ENCODE peak calls at places on chromosomes 2 and 18, in four cellular contexts. S, X, F and I are unnamed samples.

GRCh38 chr2:44079686-44080085 is 83.9 kb upstream of the LRPPRC start:
- DNase-seq in S (no peak), X (no peak), F (peak), I (no peak)

GRCh38 chr2:128687551-128687945 is 368.9 kb upstream of the HS6ST1 start:
- DNase-seq in S (no peak), X (no peak), F (no peak), I (no peak)

GRCh38 chr2:112621792-112622527 is 23.8 kb upstream of the SLC20A1 start:
- DNase-seq in S (no peak), X (no peak), F (no peak), I (no peak)

GRCh38 chr2:45651415-45652089 is at the start of gene PRKCE:
- DNase-seq in S (no peak), X (no peak), F (no peak), I (peak)

GRCh38 chr18:67938691-67939090 is 422.2 kb upstream of the DSEL start:
- DNase-seq in S (no peak), X (no peak), F (no peak), I (no peak)

GRCh38 chr2:129402076-129402475 is 577.4 kb upstream of the RAB6C start:
- DNase-seq in S (no peak), X (no peak), F (no peak), I (no peak)

GRCh38 chr2:241184901-241185300 is 3.6 kb upstream of the ANO7 start:
- DNase-seq in S (no peak), X (no peak), F (no peak), I (no peak)

GRCh38 chr2:69917854-69918253 is 2.9 kb downstream of the MXD1 start:
- DNase-seq in S (peak), X (no peak), F (no peak), I (no peak)

GRCh38 chr2:37271376-37272067 is 40.1 kb downstream of the NDUFAF7 start:
- DNase-seq in S (no peak), X (no peak), F (no peak), I (peak)

GRCh38 chr2:160022162-160022561 is 40.3 kb downstream of the PLA2R1 start:
- DNase-seq in S (peak), X (no peak), F (no peak), I (no peak)

GRCh38 chr2:54332386-54332785 is 76.4 kb upstream of the TSPYL6 start:
- DNase-seq in S (no peak), X (no peak), F (no peak), I (no peak)

GRCh38 chr18:76953186-76953982 is 131.0 kb downstream of the ZNF236 start:
- DNase-seq in S (no peak), X (no peak), F (no peak), I (no peak)

GRCh38 chr18:31741096-31741735 is 19.5 kb downstream of the SLC25A52 start:
- DNase-seq in S (peak), X (peak), F (peak), I (peak)

GRCh38 chr2:152920846-152921245 is 202.4 kb downstream of the ARL6IP6 start:
- DNase-seq in S (no peak), X (no peak), F (no peak), I (no peak)

GRCh38 chr2:48107326-48107925 is 201.1 kb upstream of the FBXO11 start:
- DNase-seq in S (peak), X (no peak), F (peak), I (no peak)

GRCh38 chr2:167933097-167933814 is 314.1 kb downstream of the STK39 start:
- DNase-seq in S (no peak), X (no peak), F (no peak), I (no peak)

GRCh38 chr2:127586746-127587295 is 51.3 kb downstream of the MYO7B start:
- DNase-seq in S (no peak), X (no peak), F (no peak), I (no peak)

GRCh38 chr2:137009953-137010352 is 244.6 kb downstream of the THSD7B start:
- DNase-seq in S (no peak), X (no peak), F (no peak), I (no peak)

GRCh38 chr2:96930351-96931015 is 55.9 kb downstream of the FAM178B start:
- DNase-seq in S (no peak), X (no peak), F (no peak), I (no peak)

GRCh38 chr2:181948227-181948626 is 37.4 kb upstream of the PPP1R1C start:
- DNase-seq in S (no peak), X (no peak), F (no peak), I (no peak)

GRCh38 chr2:38873763-38874162 is 2.0 kb downstream of the DHX57 start:
- DNase-seq in S (no peak), X (no peak), F (no peak), I (no peak)

GRCh38 chr2:69915050-69915945 is at the start of gene MXD1:
- DNase-seq in S (peak), X (no peak), F (no peak), I (peak)

GRCh38 chr2:6881516-6881915 is 3.9 kb downstream of the RSAD2 start:
- DNase-seq in S (no peak), X (no peak), F (no peak), I (no peak)

GRCh38 chr2:128318776-128319456 is at the start of gene HS6ST1:
- DNase-seq in S (peak), X (no peak), F (peak), I (peak)

GRCh38 chr2:226771067-226771466 is 28.6 kb downstream of the IRS1 start:
- DNase-seq in S (no peak), X (no peak), F (no peak), I (no peak)

GRCh38 chr18:12274793-12275192 is 20.6 kb downstream of the CIDEA start:
- DNase-seq in S (no peak), X (no peak), F (no peak), I (no peak)

GRCh38 chr18:12279781-12280531 is 25.8 kb downstream of the CIDEA start:
- DNase-seq in S (no peak), X (no peak), F (no peak), I (no peak)

GRCh38 chr18:12276736-12277554 is 22.8 kb downstream of the CIDEA start:
- DNase-seq in S (no peak), X (no peak), F (no peak), I (no peak)

GRCh38 chr18:12278765-12279682 is 24.9 kb downstream of the CIDEA start:
- DNase-seq in S (no peak), X (no peak), F (peak), I (peak)

DNA sequence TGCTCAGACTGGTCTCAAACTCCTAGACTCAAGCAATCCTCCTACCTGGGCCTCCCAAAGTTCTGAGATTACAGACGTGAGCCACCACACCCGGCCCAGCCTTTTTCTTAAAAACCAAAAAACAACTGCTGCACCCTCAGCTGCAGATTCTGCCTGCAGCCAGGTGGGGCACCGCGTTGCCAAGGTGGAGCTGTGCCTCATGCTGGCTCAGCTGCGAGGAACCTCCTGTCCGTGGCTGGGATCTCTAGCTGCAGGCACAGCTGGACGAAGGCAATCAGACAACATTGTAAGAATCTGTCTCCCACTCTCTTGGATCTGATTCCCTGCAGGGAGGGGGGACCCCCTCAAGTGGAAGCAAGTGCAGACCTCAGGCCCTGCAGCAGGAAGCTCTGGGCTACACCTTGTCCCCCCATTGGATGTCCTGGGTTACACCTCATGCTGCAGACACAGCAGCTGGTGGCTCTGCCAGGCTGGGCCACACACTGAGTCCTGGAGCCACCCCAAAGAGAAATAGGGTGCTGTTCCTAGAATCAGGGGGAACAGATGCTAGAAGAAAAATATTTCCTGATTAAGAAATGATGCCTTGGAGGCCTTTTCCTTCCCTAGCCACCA is 24.1 kb downstream of the CIDEA start:
- DNase-seq in S (no peak), X (no peak), F (no peak), I (peak)
- TF ChIP-seq SP1 in S (no peak), X (no peak), F (no peak), I (no peak)

GRCh38 chr18:10901329-10901728 is 248.0 kb downstream of the PIEZO2 start:
- DNase-seq in S (no peak), X (no peak), F (peak), I (no peak)
- TF ChIP-seq TCF7 in S (no peak), X (no peak), F (no peak), I (no peak)

GRCh38 chr2:219876931-219877330 is 249.5 kb downstream of the SLC4A3 start:
- DNase-seq in S (no peak), X (no peak), F (no peak), I (no peak)

GRCh38 chr2:219870023-219870422 is 242.6 kb downstream of the SLC4A3 start:
- DNase-seq in S (no peak), X (no peak), F (no peak), I (no peak)

GRCh38 chr2:219875036-219875435 is 247.6 kb downstream of the SLC4A3 start:
- DNase-seq in S (no peak), X (no peak), F (no peak), I (no peak)

GRCh38 chr2:219868635-219869034 is 241.2 kb downstream of the SLC4A3 start:
- DNase-seq in S (no peak), X (no peak), F (no peak), I (no peak)

GRCh38 chr2:219871396-219871795 is 244.0 kb downstream of the SLC4A3 start:
- DNase-seq in S (no peak), X (no peak), F (no peak), I (no peak)
- TF ChIP-seq SP1 in S (no peak), X (no peak), F (no peak), I (no peak)

DNA sequence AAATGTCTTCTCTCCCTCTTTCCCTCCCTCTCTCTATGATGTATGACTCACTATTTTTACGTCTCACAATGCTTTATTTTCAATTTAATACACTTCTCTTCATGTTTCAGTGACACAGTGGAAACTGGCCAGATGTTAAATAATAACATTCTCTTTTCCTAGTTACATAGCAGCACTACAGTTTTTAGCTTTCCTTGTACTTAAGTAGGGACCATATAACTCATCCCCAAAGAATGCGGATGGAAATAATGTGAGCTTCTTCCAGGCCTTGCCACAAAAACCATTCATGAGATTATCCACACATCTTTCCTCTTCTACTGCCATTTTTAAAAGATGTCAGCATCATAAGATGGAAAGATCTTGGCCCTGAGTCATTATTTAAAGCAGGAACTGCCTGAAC is 789.4 kb downstream of the LRP1B start:
- DNase-seq in S (no peak), X (no peak), F (no peak), I (no peak)
- TF ChIP-seq TCF7 in S (no peak), X (no peak), F (no peak), I (no peak)

GRCh38 chr2:85800576-85800975 is 46.8 kb downstream of the ATOH8 start:
- DNase-seq in S (no peak), X (no peak), F (no peak), I (no peak)

GRCh38 chr2:85804026-85804425 is 50.2 kb downstream of the ATOH8 start:
- DNase-seq in S (no peak), X (no peak), F (no peak), I (no peak)

GRCh38 chr2:85801871-85802270 is 48.1 kb downstream of the ATOH8 start:
- DNase-seq in S (no peak), X (no peak), F (no peak), I (no peak)

GRCh38 chr2:85804583-85804982 is 50.8 kb downstream of the ATOH8 start:
- DNase-seq in S (peak), X (no peak), F (no peak), I (no peak)

GRCh38 chr2:85802337-85803103 is 48.7 kb downstream of the ATOH8 start:
- DNase-seq in S (no peak), X (no peak), F (no peak), I (no peak)
- TF ChIP-seq SP1 in S (no peak), X (no peak), F (no peak), I (no peak)

GRCh38 chr2:71853858-71854257 is 293.8 kb downstream of the CYP26B1 start:
- DNase-seq in S (no peak), X (no peak), F (no peak), I (no peak)

GRCh38 chr2:71857632-71858031 is 290.0 kb downstream of the CYP26B1 start:
- DNase-seq in S (no peak), X (no peak), F (no peak), I (no peak)

GRCh38 chr2:71859211-71859847 is 288.3 kb downstream of the CYP26B1 start:
- DNase-seq in S (no peak), X (no peak), F (no peak), I (no peak)

GRCh38 chr2:71858056-71858455 is 289.6 kb downstream of the CYP26B1 start:
- DNase-seq in S (no peak), X (no peak), F (no peak), I (no peak)

GRCh38 chr2:71856709-71857525 is 290.7 kb downstream of the CYP26B1 start:
- DNase-seq in S (no peak), X (no peak), F (no peak), I (peak)
- TF ChIP-seq TCF7 in S (no peak), X (no peak), F (no peak), I (no peak)

GRCh38 chr2:12231288-12231687 is 484.9 kb downstream of the LPIN1 start:
- DNase-seq in S (no peak), X (no peak), F (no peak), I (no peak)

GRCh38 chr2:12232876-12233275 is 483.9 kb upstream of the TRIB2 start:
- DNase-seq in S (no peak), X (no peak), F (no peak), I (no peak)

GRCh38 chr2:12226653-12227052 is 480.2 kb downstream of the LPIN1 start:
- DNase-seq in S (no peak), X (no peak), F (no peak), I (no peak)

GRCh38 chr2:12223732-12224131 is 477.3 kb downstream of the LPIN1 start:
- DNase-seq in S (peak), X (no peak), F (no peak), I (no peak)

DNA sequence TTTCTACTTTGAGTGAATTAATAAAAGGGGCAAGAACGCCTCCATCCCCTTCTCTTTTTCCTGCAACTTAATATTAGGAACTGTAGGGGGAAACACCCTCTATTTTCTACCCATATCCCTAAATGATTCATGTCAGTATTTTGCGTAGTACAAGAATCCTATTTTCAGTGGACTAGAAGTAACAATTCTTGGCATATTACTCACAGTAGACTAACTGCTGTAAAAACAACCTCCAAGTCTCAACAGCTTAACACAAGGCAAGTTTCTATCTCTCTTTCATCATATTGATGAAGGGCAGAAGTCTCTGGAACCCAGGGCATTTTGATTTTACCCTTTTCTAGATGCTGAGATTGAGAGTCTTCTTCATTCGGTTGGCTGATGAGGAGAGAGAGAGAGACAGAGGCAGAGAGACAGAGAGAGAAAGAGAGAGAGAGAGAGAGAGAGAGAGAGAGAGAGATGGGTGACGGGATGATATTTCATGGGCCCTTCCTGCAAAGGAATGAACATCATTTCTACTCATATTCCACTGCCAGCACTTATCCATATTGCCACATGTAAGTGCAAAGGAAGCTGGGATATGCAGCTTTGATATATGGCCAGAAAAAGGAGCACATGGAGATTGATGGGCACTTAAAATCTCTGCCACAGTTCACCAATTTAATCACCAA is 481.6 kb downstream of the LPIN1 start:
- DNase-seq in S (no peak), X (no peak), F (no peak), I (no peak)
- TF ChIP-seq SP1 in S (no peak), X (no peak), F (no peak), I (no peak)

GRCh38 chr2:188965147-188965546 is 9.0 kb upstream of the COL3A1 start:
- DNase-seq in S (no peak), X (no peak), F (no peak), I (no peak)

GRCh38 chr2:188966079-188966571 is 8.0 kb upstream of the COL3A1 start:
- DNase-seq in S (no peak), X (no peak), F (no peak), I (no peak)

GRCh38 chr2:188963738-188964137 is 10.4 kb upstream of the COL3A1 start:
- DNase-seq in S (no peak), X (no peak), F (no peak), I (no peak)

GRCh38 chr2:188966728-188967127 is 7.4 kb upstream of the COL3A1 start:
- DNase-seq in S (no peak), X (no peak), F (no peak), I (no peak)

DNA sequence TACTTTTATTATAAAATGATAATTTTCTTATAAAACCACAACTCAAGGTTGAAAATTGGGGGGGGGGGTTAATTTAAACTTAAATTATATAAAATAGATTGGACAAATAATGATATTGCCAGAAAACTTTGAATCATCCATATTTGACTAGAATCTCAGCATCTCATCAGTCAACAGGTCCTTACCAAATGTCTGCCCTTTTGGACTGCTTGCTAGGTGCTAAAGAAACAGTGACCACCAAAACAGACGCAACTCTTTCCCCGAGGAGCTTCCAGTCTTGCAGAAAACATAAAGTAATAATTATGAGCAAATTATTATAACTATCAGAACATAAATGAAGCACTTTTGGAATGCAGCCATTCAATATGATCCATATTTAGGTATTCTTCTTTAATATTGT is 8.6 kb upstream of the COL3A1 start:
- DNase-seq in S (no peak), X (no peak), F (no peak), I (no peak)
- TF ChIP-seq TCF7 in S (no peak), X (no peak), F (no peak), I (no peak)

GRCh38 chr2:234490239-234491074 is 6.4 kb downstream of the ARL4C start:
- DNase-seq in S (no peak), X (peak), F (no peak), I (no peak)
- TF ChIP-seq SP1 in S (no peak), X (no peak), F (no peak), I (no peak)